ENCODE peak calls at places on chromosomes 16 and 17, in five cellular contexts. S is GM13977; P is activated T-cell treated with anti-CD3 and anti-CD28 coated beads for 1 hour; E is activated naive CD4-positive, alpha-beta T cell treated with anti-CD3 and anti-CD28 coated beads for 36 hours; D is ureter. B is an unnamed sample.

GRCh38 chr16:9901-10665 is 43.3 kb downstream of the POLR3K start:
- DNase-seq in S (no peak), P (no peak), E (peak), D (no peak), B (no peak)

GRCh38 chr16:50946098-50946497 is 204.2 kb downstream of the CYLD start:
- DNase-seq in S (no peak), P (no peak), E (no peak), D (no peak), B (no peak)

GRCh38 chr17:32565401-32565800 is 78.6 kb downstream of the CDK5R1 start:
- DNase-seq in S (no peak), P (no peak), E (no peak), D (no peak), B (peak)

GRCh38 chr16:56354746-56355145 is 70.6 kb downstream of the AMFR start:
- DNase-seq in S (no peak), P (no peak), E (peak), D (no peak), B (no peak)

GRCh38 chr17:41456206-41456605 is 11.0 kb downstream of the KRT32 start:
- DNase-seq in S (no peak), P (no peak), E (no peak), D (no peak), B (no peak)

GRCh38 chr17:71472809-71473789 is 647.7 kb upstream of the SOX9 start:
- DNase-seq in S (peak), P (no peak), E (peak), D (no peak), B (peak)

GRCh38 chr17:80096531-80097306 is 4.7 kb upstream of the GAA start:
- DNase-seq in S (no peak), P (no peak), E (no peak), D (no peak), B (no peak)

GRCh38 chr17:740240-741055 is 8.1 kb downstream of the TLCD3A start:
- DNase-seq in S (peak), P (no peak), E (peak), D (no peak), B (no peak)

GRCh38 chr16:51155901-51156810 is 5.1 kb upstream of the SALL1 start:
- DNase-seq in S (no peak), P (no peak), E (no peak), D (no peak), B (no peak)

GRCh38 chr17:35540589-35541404 is 3.3 kb upstream of the SLFN12L start:
- DNase-seq in S (no peak), P (peak), E (peak), D (peak), B (peak)

GRCh38 chr16:74603848-74604247 is 3.1 kb downstream of the GLG1 start:
- DNase-seq in S (no peak), P (no peak), E (no peak), D (no peak), B (no peak)

GRCh38 chr17:78714534-78714933 is 67.5 kb downstream of the CYTH1 start:
- DNase-seq in S (no peak), P (no peak), E (no peak), D (no peak), B (no peak)

GRCh38 chr17:77609553-77610517 is 348.7 kb upstream of the TNRC6C start:
- DNase-seq in S (peak), P (peak), E (peak), D (peak), B (peak)

GRCh38 chr17:58052951-58053715 is 30.1 kb upstream of the DYNLL2 start:
- DNase-seq in S (no peak), P (no peak), E (peak), D (no peak), B (no peak)

GRCh38 chr16:24966599-24966998 is 48.6 kb downstream of the ARHGAP17 start:
- DNase-seq in S (no peak), P (no peak), E (no peak), D (no peak), B (no peak)

GRCh38 chr16:8893426-8893825 is 11.3 kb downstream of the LITAFD start:
- DNase-seq in S (no peak), P (no peak), E (no peak), D (no peak), B (no peak)

GRCh38 chr16:12833939-12834338 is 30.3 kb upstream of the CPPED1 start:
- DNase-seq in S (no peak), P (no peak), E (no peak), D (no peak), B (no peak)

GRCh38 chr17:44111777-44112176 is 11.7 kb downstream of the HDAC5 start:
- DNase-seq in S (no peak), P (no peak), E (no peak), D (no peak), B (no peak)

GRCh38 chr17:35161281-35161761 is 13.7 kb downstream of the UNC45B start:
- DNase-seq in S (no peak), P (no peak), E (peak), D (no peak), B (no peak)

GRCh38 chr17:57459286-57459915 is 203.1 kb downstream of the MSI2 start:
- DNase-seq in S (no peak), P (no peak), E (peak), D (no peak), B (no peak)

GRCh38 chr17:73722163-73722562 is 77.9 kb upstream of the SDK2 start:
- DNase-seq in S (no peak), P (peak), E (peak), D (no peak), B (no peak)

GRCh38 chr17:63537001-63537400 is 13.3 kb upstream of the DCAF7 start:
- DNase-seq in S (no peak), P (no peak), E (no peak), D (no peak), B (no peak)

GRCh38 chr17:70119545-70119944 is 44.5 kb downstream of the KCNJ16 start:
- DNase-seq in S (no peak), P (no peak), E (no peak), D (no peak), B (no peak)

GRCh38 chr17:72529386-72529785 is 408.6 kb downstream of the SOX9 start:
- DNase-seq in S (no peak), P (no peak), E (no peak), D (no peak), B (peak)

GRCh38 chr16:51807551-51807950 is 656.5 kb upstream of the SALL1 start:
- DNase-seq in S (no peak), P (no peak), E (no peak), D (no peak), B (no peak)

GRCh38 chr17:17849863-17850373 is 13.1 kb upstream of the SREBF1 start:
- DNase-seq in S (peak), P (peak), E (peak), D (peak), B (no peak)

GRCh38 chr17:19010729-19011505 is 6.4 kb upstream of the FAM83G start:
- DNase-seq in S (no peak), P (no peak), E (no peak), D (no peak), B (no peak)

GRCh38 chr16:2485811-2486507 is 11.0 kb downstream of the TBC1D24 start:
- DNase-seq in S (no peak), P (no peak), E (no peak), D (no peak), B (no peak)

GRCh38 chr17:3956983-3957382 is 7.3 kb downstream of the ATP2A3 start:
- DNase-seq in S (no peak), P (no peak), E (no peak), D (no peak), B (no peak)

GRCh38 chr16:4411684-4412083 is 4.7 kb downstream of the CORO7 start:
- DNase-seq in S (no peak), P (no peak), E (no peak), D (no peak), B (no peak)

GRCh38 chr16:19781196-19781595 is 63.1 kb downstream of the IQCK start:
- DNase-seq in S (no peak), P (no peak), E (no peak), D (no peak), B (no peak)

GRCh38 chr17:75610103-75610984 is 22.7 kb downstream of the MYO15B start:
- DNase-seq in S (no peak), P (no peak), E (no peak), D (no peak), B (no peak)

GRCh38 chr16:88461291-88462269 is 8.5 kb downstream of the ZFPM1 start:
- DNase-seq in S (no peak), P (no peak), E (no peak), D (no peak), B (no peak)

GRCh38 chr17:17151541-17151940 is 54.6 kb downstream of the PLD6 start:
- DNase-seq in S (no peak), P (no peak), E (no peak), D (no peak), B (no peak)

GRCh38 chr16:31350275-31351005 is 4.5 kb upstream of the ITGAX start:
- DNase-seq in S (no peak), P (no peak), E (no peak), D (no peak), B (no peak)

GRCh38 chr17:80743181-80743771 is 198.6 kb downstream of the RPTOR start:
- DNase-seq in S (no peak), P (peak), E (peak), D (no peak), B (no peak)

GRCh38 chr17:82318772-82319606 is 1.6 kb upstream of the CD7 start:
- DNase-seq in S (no peak), P (no peak), E (no peak), D (no peak), B (no peak)

GRCh38 chr17:19540706-19541370 is 7.2 kb downstream of the SLC47A1 start:
- DNase-seq in S (no peak), P (no peak), E (no peak), D (no peak), B (no peak)

GRCh38 chr17:79749156-79749815 is 18.5 kb downstream of the ENPP7 start:
- DNase-seq in S (no peak), P (no peak), E (no peak), D (no peak), B (no peak)

GRCh38 chr17:28527859-28528258 is 21.7 kb downstream of the FOXN1 start:
- DNase-seq in S (no peak), P (no peak), E (no peak), D (peak), B (no peak)